ENCODE peak calls at places on chromosomes 5 and 9, in seven cellular contexts. One of them, this sample, is unnamed.

GRCh38 chr9:137053944-137054931 is at the start of gene ENTPD2:
- DNase-seq in SK-MEL-5: no peak
- DNase-seq in HEK293T: peak; percentile 56
- DNase-seq in caudate nucleus: no peak
- DNase-seq in PC-9: peak; percentile 51
- DNase-seq in HuH-7: peak; percentile 87
- DNase-seq in left colon: peak; percentile 77
- DNase-seq in this sample: no peak

GRCh38 chr5:143229896-143230675 is 173.4 kb downstream of the NR3C1 start:
- DNase-seq in caudate nucleus: peak; percentile 68
- DNase-seq in PC-9: no peak
- DNase-seq in HuH-7: no peak
- DNase-seq in HEK293T: no peak
- DNase-seq in left colon: no peak
- DNase-seq in SK-MEL-5: no peak
- DNase-seq in this sample: no peak

GRCh38 chr9:97759611-97760288 is 62.6 kb upstream of the XPA start:
- DNase-seq in left colon: no peak
- DNase-seq in caudate nucleus: no peak
- DNase-seq in HEK293T: no peak
- DNase-seq in HuH-7: peak; percentile 77
- DNase-seq in SK-MEL-5: no peak
- DNase-seq in PC-9: no peak
- DNase-seq in this sample: no peak

GRCh38 chr5:139768802-139769465 is 26.7 kb upstream of the PSD2 start:
- DNase-seq in SK-MEL-5: no peak
- DNase-seq in left colon: no peak
- DNase-seq in caudate nucleus: no peak
- DNase-seq in HuH-7: no peak
- DNase-seq in HEK293T: no peak
- DNase-seq in PC-9: no peak
- DNase-seq in this sample: no peak

GRCh38 chr5:125199968-125200841 is 453.8 kb upstream of the ZNF608 start:
- DNase-seq in PC-9: no peak
- DNase-seq in HEK293T: peak; percentile 23
- DNase-seq in SK-MEL-5: no peak
- DNase-seq in caudate nucleus: peak; percentile 12
- DNase-seq in left colon: no peak
- DNase-seq in HuH-7: no peak
- DNase-seq in this sample: no peak

GRCh38 chr5:89580976-89581375 is 698.0 kb upstream of the MEF2C start:
- DNase-seq in caudate nucleus: no peak
- DNase-seq in HuH-7: no peak
- DNase-seq in HEK293T: no peak
- DNase-seq in PC-9: no peak
- DNase-seq in left colon: no peak
- DNase-seq in SK-MEL-5: no peak
- DNase-seq in this sample: no peak

GRCh38 chr5:128093368-128093767 is 9.8 kb downstream of the SLC12A2 start:
- DNase-seq in left colon: no peak
- DNase-seq in HEK293T: no peak
- DNase-seq in PC-9: no peak
- DNase-seq in SK-MEL-5: no peak
- DNase-seq in caudate nucleus: no peak
- DNase-seq in HuH-7: no peak
- DNase-seq in this sample: no peak

GRCh38 chr5:158807-159447 is 32.4 kb upstream of the LRRC14B start:
- DNase-seq in HuH-7: no peak
- DNase-seq in left colon: peak; percentile 9
- DNase-seq in HEK293T: no peak
- DNase-seq in caudate nucleus: no peak
- DNase-seq in PC-9: no peak
- DNase-seq in SK-MEL-5: no peak
- DNase-seq in this sample: no peak

GRCh38 chr9:133142657-133143592 is 20.8 kb downstream of the GBGT1 start:
- DNase-seq in PC-9: no peak
- DNase-seq in SK-MEL-5: no peak
- DNase-seq in caudate nucleus: no peak
- DNase-seq in left colon: peak; percentile 65
- DNase-seq in HuH-7: no peak
- DNase-seq in HEK293T: no peak
- DNase-seq in this sample: no peak

GRCh38 chr5:62732677-62733121 is 154.1 kb downstream of the LRRC70 start:
- DNase-seq in SK-MEL-5: peak; percentile 93
- DNase-seq in HuH-7: no peak
- DNase-seq in HEK293T: no peak
- DNase-seq in caudate nucleus: no peak
- DNase-seq in left colon: no peak
- DNase-seq in PC-9: no peak
- DNase-seq in this sample: no peak

GRCh38 chr9:77899679-77900354 is 131.8 kb downstream of the GNAQ start:
- DNase-seq in PC-9: peak; percentile 61
- DNase-seq in caudate nucleus: no peak
- DNase-seq in HEK293T: no peak
- DNase-seq in HuH-7: no peak
- DNase-seq in left colon: no peak
- DNase-seq in SK-MEL-5: no peak
- DNase-seq in this sample: peak; percentile 29

GRCh38 chr5:142717582-142718215 is 31.8 kb upstream of the FGF1 start:
- DNase-seq in HuH-7: peak; percentile 28
- DNase-seq in left colon: no peak
- DNase-seq in caudate nucleus: peak; percentile 19
- DNase-seq in PC-9: peak; percentile 45
- DNase-seq in HEK293T: peak; percentile 35
- DNase-seq in SK-MEL-5: peak; percentile 76
- DNase-seq in this sample: peak; percentile 61

GRCh38 chr9:133802256-133802655 is 64.1 kb upstream of the SARDH start:
- DNase-seq in HEK293T: no peak
- DNase-seq in left colon: no peak
- DNase-seq in SK-MEL-5: no peak
- DNase-seq in HuH-7: no peak
- DNase-seq in PC-9: no peak
- DNase-seq in caudate nucleus: no peak
- DNase-seq in this sample: no peak

GRCh38 chr5:4561403-4561802 is 578.7 kb upstream of the ADAMTS16 start:
- DNase-seq in HEK293T: no peak
- DNase-seq in caudate nucleus: no peak
- DNase-seq in PC-9: no peak
- DNase-seq in left colon: no peak
- DNase-seq in SK-MEL-5: no peak
- DNase-seq in HuH-7: no peak
- DNase-seq in this sample: no peak

GRCh38 chr5:173385832-173386360 is 57.7 kb upstream of the STC2 start:
- DNase-seq in caudate nucleus: no peak
- DNase-seq in HEK293T: no peak
- DNase-seq in HuH-7: no peak
- DNase-seq in PC-9: peak; percentile 54
- DNase-seq in SK-MEL-5: no peak
- DNase-seq in left colon: no peak
- DNase-seq in this sample: no peak

GRCh38 chr9:70340572-70340971 is 73.9 kb downstream of the KLF9 start:
- DNase-seq in left colon: no peak
- DNase-seq in SK-MEL-5: peak; percentile 55
- DNase-seq in caudate nucleus: no peak
- DNase-seq in HEK293T: no peak
- DNase-seq in HuH-7: no peak
- DNase-seq in PC-9: no peak
- DNase-seq in this sample: no peak

GRCh38 chr9:14373726-14374125 is 59.8 kb upstream of the NFIB start:
- DNase-seq in HEK293T: no peak
- DNase-seq in left colon: no peak
- DNase-seq in PC-9: no peak
- DNase-seq in caudate nucleus: no peak
- DNase-seq in SK-MEL-5: no peak
- DNase-seq in HuH-7: no peak
- DNase-seq in this sample: no peak

GRCh38 chr5:55232985-55233928 is at the start of gene CCNO:
- DNase-seq in left colon: peak; percentile 75
- DNase-seq in SK-MEL-5: peak; percentile 40
- DNase-seq in HEK293T: peak; percentile 85
- DNase-seq in PC-9: peak; percentile 81
- DNase-seq in HuH-7: no peak
- DNase-seq in caudate nucleus: peak; percentile 25
- DNase-seq in this sample: peak; percentile 83

GRCh38 chr5:161544350-161544765 is 2.2 kb downstream of the GABRB2 start:
- DNase-seq in PC-9: no peak
- DNase-seq in caudate nucleus: peak; percentile 33
- DNase-seq in SK-MEL-5: peak; percentile 50
- DNase-seq in left colon: peak; percentile 26
- DNase-seq in HuH-7: peak; percentile 28
- DNase-seq in HEK293T: peak; percentile 50
- DNase-seq in this sample: peak; percentile 23

GRCh38 chr5:98638701-98639100 is 134.8 kb upstream of the RGMB start:
- DNase-seq in HEK293T: no peak
- DNase-seq in PC-9: no peak
- DNase-seq in left colon: no peak
- DNase-seq in SK-MEL-5: no peak
- DNase-seq in caudate nucleus: no peak
- DNase-seq in HuH-7: no peak
- DNase-seq in this sample: no peak

GRCh38 chr9:109087795-109088194 is 32.0 kb downstream of the TMEM245 start:
- DNase-seq in HEK293T: no peak
- DNase-seq in caudate nucleus: no peak
- DNase-seq in SK-MEL-5: no peak
- DNase-seq in HuH-7: no peak
- DNase-seq in PC-9: no peak
- DNase-seq in left colon: no peak
- DNase-seq in this sample: no peak

GRCh38 chr5:134846641-134846960 is 833 bp downstream of the C5orf24 start:
- DNase-seq in left colon: no peak
- DNase-seq in SK-MEL-5: peak; percentile 46
- DNase-seq in caudate nucleus: no peak
- DNase-seq in HuH-7: no peak
- DNase-seq in PC-9: no peak
- DNase-seq in HEK293T: no peak
- DNase-seq in this sample: peak; percentile 58

GRCh38 chr9:126614088-126614454 is 343 bp downstream of the LMX1B start:
- DNase-seq in SK-MEL-5: no peak
- DNase-seq in HEK293T: peak; percentile 25
- DNase-seq in PC-9: no peak
- DNase-seq in caudate nucleus: no peak
- DNase-seq in left colon: peak; percentile 14
- DNase-seq in HuH-7: peak; percentile 33
- DNase-seq in this sample: peak; percentile 47

GRCh38 chr5:56705217-56705616 is 110.1 kb upstream of the MAP3K1 start:
- DNase-seq in PC-9: no peak
- DNase-seq in HuH-7: no peak
- DNase-seq in HEK293T: no peak
- DNase-seq in SK-MEL-5: no peak
- DNase-seq in caudate nucleus: no peak
- DNase-seq in left colon: no peak
- DNase-seq in this sample: no peak

GRCh38 chr9:13429271-13429670 is 149.8 kb upstream of the MPDZ start:
- DNase-seq in SK-MEL-5: no peak
- DNase-seq in left colon: no peak
- DNase-seq in PC-9: no peak
- DNase-seq in caudate nucleus: no peak
- DNase-seq in HuH-7: no peak
- DNase-seq in HEK293T: no peak
- DNase-seq in this sample: no peak

GRCh38 chr9:130780415-130780814 is 54.6 kb upstream of the ABL1 start:
- DNase-seq in HEK293T: no peak
- DNase-seq in left colon: no peak
- DNase-seq in caudate nucleus: no peak
- DNase-seq in PC-9: no peak
- DNase-seq in SK-MEL-5: no peak
- DNase-seq in HuH-7: no peak
- DNase-seq in this sample: no peak

This sample was measured in SW 1271.